ENCODE peak calls at places on chromosomes 3 and 15, in nine cellular contexts. One of them, this sample, is unnamed.

GRCh38 chr15:81293728-81294500 is 30.0 kb downstream of the STARD5 start:
- DNase-seq in lower lobe of right lung: peak; percentile 72
- DNase-seq in heart left ventricle: no peak
- DNase-seq in RWPE2: no peak
- DNase-seq in ovary: no peak
- DNase-seq in neural progenitor cell: no peak
- DNase-seq in upper lobe of right lung: no peak
- DNase-seq in heart right ventricle: no peak
- DNase-seq in pancreas: no peak
- DNase-seq in this sample: no peak

GRCh38 chr3:186746008-186746407 is 28.8 kb downstream of the KNG1 start:
- DNase-seq in lower lobe of right lung: peak; percentile 74
- DNase-seq in heart left ventricle: no peak
- DNase-seq in RWPE2: no peak
- DNase-seq in ovary: no peak
- DNase-seq in neural progenitor cell: peak; percentile 10
- DNase-seq in upper lobe of right lung: peak; percentile 72
- DNase-seq in heart right ventricle: no peak
- DNase-seq in pancreas: peak; percentile 28
- DNase-seq in this sample: no peak

GRCh38 chr3:167899090-167899489 is 163.6 kb downstream of the SERPINI1 start:
- DNase-seq in lower lobe of right lung: no peak
- DNase-seq in heart left ventricle: no peak
- DNase-seq in RWPE2: no peak
- DNase-seq in ovary: no peak
- DNase-seq in neural progenitor cell: no peak
- DNase-seq in upper lobe of right lung: no peak
- DNase-seq in heart right ventricle: no peak
- DNase-seq in pancreas: no peak
- DNase-seq in this sample: no peak

GRCh38 chr15:77148191-77148590 is 77.3 kb upstream of the TSPAN3 start:
- DNase-seq in lower lobe of right lung: no peak
- DNase-seq in heart left ventricle: no peak
- DNase-seq in RWPE2: no peak
- DNase-seq in ovary: no peak
- DNase-seq in neural progenitor cell: no peak
- DNase-seq in upper lobe of right lung: no peak
- DNase-seq in heart right ventricle: no peak
- DNase-seq in pancreas: no peak
- DNase-seq in this sample: no peak

GRCh38 chr3:64218746-64219145 is 6.5 kb downstream of the PRICKLE2 start:
- DNase-seq in lower lobe of right lung: no peak
- DNase-seq in heart left ventricle: no peak
- DNase-seq in RWPE2: no peak
- DNase-seq in ovary: no peak
- DNase-seq in neural progenitor cell: no peak
- DNase-seq in upper lobe of right lung: no peak
- DNase-seq in heart right ventricle: no peak
- DNase-seq in pancreas: no peak
- DNase-seq in this sample: no peak

GRCh38 chr3:177676947-177677587 is 479.8 kb upstream of the TBL1XR1 start:
- DNase-seq in lower lobe of right lung: no peak
- DNase-seq in heart left ventricle: no peak
- DNase-seq in RWPE2: no peak
- DNase-seq in ovary: no peak
- DNase-seq in neural progenitor cell: peak; percentile 17
- DNase-seq in upper lobe of right lung: no peak
- DNase-seq in heart right ventricle: no peak
- DNase-seq in pancreas: no peak
- DNase-seq in this sample: no peak

GRCh38 chr3:38118421-38119247 is 18.3 kb downstream of the ACAA1 start:
- DNase-seq in lower lobe of right lung: no peak
- DNase-seq in heart left ventricle: peak; percentile 39
- DNase-seq in RWPE2: peak; percentile 23
- DNase-seq in ovary: no peak
- DNase-seq in neural progenitor cell: no peak
- DNase-seq in upper lobe of right lung: no peak
- DNase-seq in heart right ventricle: no peak
- DNase-seq in pancreas: no peak
- DNase-seq in this sample: no peak

GRCh38 chr3:110248666-110249065 is 823.0 kb upstream of the NECTIN3 start:
- DNase-seq in lower lobe of right lung: no peak
- DNase-seq in heart left ventricle: no peak
- DNase-seq in RWPE2: no peak
- DNase-seq in ovary: no peak
- DNase-seq in neural progenitor cell: no peak
- DNase-seq in upper lobe of right lung: no peak
- DNase-seq in heart right ventricle: no peak
- DNase-seq in pancreas: no peak
- DNase-seq in this sample: no peak

GRCh38 chr3:39752019-39752637 is 57.3 kb upstream of the MYRIP start:
- DNase-seq in lower lobe of right lung: no peak
- DNase-seq in heart left ventricle: no peak
- DNase-seq in RWPE2: no peak
- DNase-seq in ovary: no peak
- DNase-seq in neural progenitor cell: no peak
- DNase-seq in upper lobe of right lung: no peak
- DNase-seq in heart right ventricle: no peak
- DNase-seq in pancreas: no peak
- DNase-seq in this sample: no peak

DNA sequence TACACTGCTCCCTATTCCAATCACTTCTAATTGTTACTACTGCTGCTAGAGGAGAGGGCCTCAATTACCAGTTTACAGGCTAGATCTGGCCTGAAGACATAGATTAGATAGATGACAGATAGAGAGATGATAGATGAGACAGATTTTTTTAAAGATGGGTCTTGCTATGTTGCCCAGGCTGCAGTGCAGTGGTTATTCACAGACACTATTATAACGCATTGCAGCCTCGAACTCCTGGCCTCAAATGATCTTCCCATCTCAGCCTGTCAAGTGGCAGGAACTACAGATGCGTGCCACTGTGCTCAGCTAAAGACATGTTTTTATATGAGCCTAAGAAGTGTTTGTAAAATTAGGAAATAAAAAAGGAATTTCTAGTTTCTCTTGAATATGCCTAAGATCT is 6.2 kb downstream of the SLC33A1 start:
- DNase-seq in lower lobe of right lung: no peak
- DNase-seq in heart left ventricle: no peak
- DNase-seq in RWPE2: no peak
- DNase-seq in ovary: no peak
- DNase-seq in neural progenitor cell: no peak
- DNase-seq in upper lobe of right lung: no peak
- DNase-seq in heart right ventricle: no peak
- DNase-seq in pancreas: no peak
- DNase-seq in this sample: no peak
- H3K27ac ChIP-seq in lower lobe of right lung: no peak overlapping the region
- H3K27ac ChIP-seq in heart left ventricle: no peak overlapping the region
- H3K27ac ChIP-seq in RWPE2: no peak overlapping the region
- H3K27ac ChIP-seq in ovary: no peak overlapping the region
- H3K27ac ChIP-seq in neural progenitor cell: no peak overlapping the region
- H3K27ac ChIP-seq in upper lobe of right lung: no peak overlapping the region
- H3K27ac ChIP-seq in heart right ventricle: no peak overlapping the region
- H3K27ac ChIP-seq in pancreas: no peak overlapping the region
- H3K27ac ChIP-seq in this sample: no peak overlapping the region

DNA sequence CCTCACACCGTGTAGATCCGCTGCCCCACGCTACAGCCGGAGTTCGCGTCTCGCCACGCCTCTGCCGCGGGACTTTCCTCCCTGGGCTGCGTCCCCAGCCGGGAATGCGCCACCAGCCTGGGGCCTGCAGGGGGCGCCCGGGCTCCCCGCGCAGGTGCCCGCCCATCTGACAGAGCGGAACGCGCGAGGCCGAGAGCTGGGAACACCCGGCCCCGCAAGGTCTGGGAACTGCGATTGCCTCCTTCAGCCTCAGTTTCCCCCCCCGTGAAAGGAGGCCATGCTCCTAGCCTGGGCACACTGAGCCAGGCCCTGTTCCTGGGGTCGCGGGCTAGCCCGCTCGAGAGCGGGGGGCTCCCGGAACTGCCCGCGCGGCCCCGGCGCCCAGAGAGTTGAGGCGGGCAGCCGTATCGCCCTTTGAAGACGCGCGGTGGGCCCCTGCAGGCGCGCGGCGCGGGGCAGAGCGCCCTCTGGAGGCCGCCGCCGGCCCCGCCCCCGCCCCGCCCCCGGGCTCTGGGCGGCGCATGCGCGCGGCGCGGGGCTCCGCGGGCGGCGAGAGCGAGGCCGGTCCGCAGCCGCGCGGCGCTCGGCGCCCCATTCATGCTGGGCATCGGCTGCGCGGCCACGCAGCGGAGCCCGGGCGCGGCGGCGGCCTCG is at the start of gene PLXNA1:
- DNase-seq in lower lobe of right lung: peak; percentile 87
- DNase-seq in heart left ventricle: peak; percentile 91
- DNase-seq in RWPE2: no peak
- DNase-seq in ovary: peak; percentile 61
- DNase-seq in neural progenitor cell: peak; percentile 92
- DNase-seq in upper lobe of right lung: peak; percentile 92
- DNase-seq in heart right ventricle: peak; percentile 83
- DNase-seq in pancreas: peak; percentile 77
- DNase-seq in this sample: peak; percentile 58
- H3K4me1 ChIP-seq in lower lobe of right lung: peaks cover 26% of the 10 kb centered on the region
- H3K4me1 ChIP-seq in heart left ventricle: peaks cover 20% of the 10 kb centered on the region
- H3K4me1 ChIP-seq in RWPE2: peaks cover 5% of the 10 kb centered on the region
- H3K4me1 ChIP-seq in ovary: peaks cover 15% of the 10 kb centered on the region
- H3K4me1 ChIP-seq in neural progenitor cell: peaks cover 13% of the 10 kb centered on the region
- H3K4me1 ChIP-seq in upper lobe of right lung: peaks cover 7% of the 10 kb centered on the region
- H3K4me1 ChIP-seq in heart right ventricle: peaks cover 50% of the 10 kb centered on the region
- H3K4me1 ChIP-seq in pancreas: no peaks in the 10 kb centered on the region
- H3K4me1 ChIP-seq in this sample: peaks cover 23% of the 10 kb centered on the region

GRCh38 chr15:69160976-69161877 is 792 bp downstream of the GLCE start:
- DNase-seq in lower lobe of right lung: peak; percentile 53
- DNase-seq in heart left ventricle: peak; percentile 66
- DNase-seq in RWPE2: no peak
- DNase-seq in ovary: peak; percentile 31
- DNase-seq in neural progenitor cell: peak; percentile 65
- DNase-seq in upper lobe of right lung: peak; percentile 71
- DNase-seq in heart right ventricle: peak; percentile 37
- DNase-seq in pancreas: peak; percentile 52
- DNase-seq in this sample: no peak
- TF ChIP-seq CTCF in lower lobe of right lung: peak; percentile 18
- TF ChIP-seq CTCF in heart left ventricle: no peak
- TF ChIP-seq CTCF in RWPE2: peak; percentile 74
- TF ChIP-seq CTCF in ovary: no peak
- TF ChIP-seq CTCF in neural progenitor cell: peak; percentile 37
- TF ChIP-seq CTCF in upper lobe of right lung: peak; percentile 16
- TF ChIP-seq CTCF in heart right ventricle: peak; percentile 51
- TF ChIP-seq CTCF in pancreas: no peak
- TF ChIP-seq CTCF in this sample: no peak

GRCh38 chr15:25684521-25685215 is 178.5 kb downstream of the ATP10A start:
- DNase-seq in lower lobe of right lung: no peak
- DNase-seq in heart left ventricle: no peak
- DNase-seq in RWPE2: peak; percentile 37
- DNase-seq in ovary: no peak
- DNase-seq in neural progenitor cell: no peak
- DNase-seq in upper lobe of right lung: no peak
- DNase-seq in heart right ventricle: no peak
- DNase-seq in pancreas: no peak
- DNase-seq in this sample: no peak
- H3K27ac ChIP-seq in lower lobe of right lung: peak overlapping the region; percentile 14
- H3K27ac ChIP-seq in heart left ventricle: peak overlapping the region; percentile 26
- H3K27ac ChIP-seq in RWPE2: no peak overlapping the region
- H3K27ac ChIP-seq in ovary: no peak overlapping the region
- H3K27ac ChIP-seq in neural progenitor cell: no peak overlapping the region
- H3K27ac ChIP-seq in upper lobe of right lung: no peak overlapping the region
- H3K27ac ChIP-seq in heart right ventricle: peak overlapping the region; percentile 20
- H3K27ac ChIP-seq in pancreas: no peak overlapping the region
- H3K27ac ChIP-seq in this sample: peak overlapping the region; percentile 49

GRCh38 chr3:195868866-195869412 is 39.4 kb downstream of the TNK2 start:
- DNase-seq in lower lobe of right lung: no peak
- DNase-seq in heart left ventricle: peak; percentile 64
- DNase-seq in RWPE2: peak; percentile 63
- DNase-seq in ovary: no peak
- DNase-seq in neural progenitor cell: no peak
- DNase-seq in upper lobe of right lung: no peak
- DNase-seq in heart right ventricle: no peak
- DNase-seq in pancreas: no peak
- DNase-seq in this sample: no peak
- H3K4me1 ChIP-seq in lower lobe of right lung: peaks cover 6% of the 10 kb centered on the region
- H3K4me1 ChIP-seq in heart left ventricle: no peaks in the 10 kb centered on the region
- H3K4me1 ChIP-seq in RWPE2: peaks cover 8% of the 10 kb centered on the region
- H3K4me1 ChIP-seq in ovary: no peaks in the 10 kb centered on the region
- H3K4me1 ChIP-seq in neural progenitor cell: no peaks in the 10 kb centered on the region
- H3K4me1 ChIP-seq in upper lobe of right lung: no peaks in the 10 kb centered on the region
- H3K4me1 ChIP-seq in heart right ventricle: peaks cover 3% of the 10 kb centered on the region
- H3K4me1 ChIP-seq in pancreas: no peaks in the 10 kb centered on the region
- H3K4me1 ChIP-seq in this sample: peaks cover 33% of the 10 kb centered on the region

GRCh38 chr15:98085003-98085639 is 124.6 kb downstream of the ARRDC4 start:
- DNase-seq in lower lobe of right lung: no peak
- DNase-seq in heart left ventricle: no peak
- DNase-seq in RWPE2: no peak
- DNase-seq in ovary: no peak
- DNase-seq in neural progenitor cell: peak; percentile 70
- DNase-seq in upper lobe of right lung: no peak
- DNase-seq in heart right ventricle: no peak
- DNase-seq in pancreas: no peak
- DNase-seq in this sample: no peak

DNA sequence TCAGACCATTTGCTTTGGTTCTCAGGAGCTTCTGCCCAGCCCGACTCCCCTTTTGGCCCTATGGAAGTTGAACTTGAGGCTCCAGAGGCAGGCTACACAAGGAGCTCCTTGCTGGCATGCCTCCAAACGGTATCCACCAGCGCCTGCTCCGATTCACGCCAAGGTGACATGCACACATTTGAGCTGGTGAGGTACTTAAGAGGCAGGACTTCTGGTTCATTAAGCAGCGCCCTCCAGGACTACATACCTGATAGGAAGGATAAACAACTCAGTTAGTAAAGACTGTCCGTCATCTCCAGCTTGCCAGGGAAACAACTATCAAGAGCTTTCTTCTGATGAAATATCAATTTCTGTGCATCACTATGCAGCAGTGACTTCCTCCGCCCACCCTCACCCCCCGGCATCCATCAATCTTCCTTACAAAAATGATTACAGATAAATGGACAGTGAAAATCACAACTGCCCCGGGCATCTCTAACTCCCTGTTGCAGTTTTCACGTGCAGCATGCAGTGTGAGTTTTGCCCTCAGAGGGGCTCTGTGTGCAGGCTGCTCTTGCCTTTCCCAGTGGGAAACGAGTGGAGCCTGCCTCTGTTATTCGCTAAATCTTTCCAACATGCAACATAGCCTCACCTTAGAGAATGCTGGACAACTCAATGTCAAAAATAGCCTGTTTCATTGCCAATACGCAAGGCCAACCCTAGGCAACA is 122.9 kb downstream of the ARRDC4 start:
- DNase-seq in lower lobe of right lung: no peak
- DNase-seq in heart left ventricle: no peak
- DNase-seq in RWPE2: no peak
- DNase-seq in ovary: no peak
- DNase-seq in neural progenitor cell: peak; percentile 22
- DNase-seq in upper lobe of right lung: no peak
- DNase-seq in heart right ventricle: no peak
- DNase-seq in pancreas: no peak
- DNase-seq in this sample: no peak
- TF ChIP-seq CTCF in lower lobe of right lung: no peak
- TF ChIP-seq CTCF in heart left ventricle: no peak
- TF ChIP-seq CTCF in RWPE2: no peak
- TF ChIP-seq CTCF in ovary: no peak
- TF ChIP-seq CTCF in neural progenitor cell: peak; percentile 25
- TF ChIP-seq CTCF in upper lobe of right lung: no peak
- TF ChIP-seq CTCF in heart right ventricle: no peak
- TF ChIP-seq CTCF in pancreas: no peak
- TF ChIP-seq CTCF in this sample: no peak

This sample was measured in esophagus squamous epithelium.